ENCODE peak calls at places on chromosomes 7 and 10, in seven cellular contexts. One of them, this sample, is unnamed.

GRCh38 chr10:133088524-133089460 is 1.1 kb downstream of the ADGRA1 start:
- DNase-seq in heart right ventricle: no peak
- DNase-seq in upper lobe of right lung: no peak
- DNase-seq in IMR-90: no peak
- DNase-seq in dorsolateral prefrontal cortex: no peak
- DNase-seq in psoas muscle: no peak
- DNase-seq in CD8-positive, alpha-beta T cell: no peak
- DNase-seq in this sample: no peak

GRCh38 chr7:44045226-44046014 is 918 bp downstream of the DBNL start:
- DNase-seq in heart right ventricle: no peak
- DNase-seq in upper lobe of right lung: peak
- DNase-seq in IMR-90: no peak
- DNase-seq in dorsolateral prefrontal cortex: peak
- DNase-seq in psoas muscle: peak
- DNase-seq in CD8-positive, alpha-beta T cell: no peak
- DNase-seq in this sample: peak

GRCh38 chr10:103660364-103661197 is 167.1 kb downstream of the NEURL1 start:
- DNase-seq in heart right ventricle: no peak
- DNase-seq in upper lobe of right lung: peak
- DNase-seq in IMR-90: peak
- DNase-seq in dorsolateral prefrontal cortex: peak
- DNase-seq in psoas muscle: peak
- DNase-seq in CD8-positive, alpha-beta T cell: peak
- DNase-seq in this sample: no peak

GRCh38 chr7:106848851-106849442 is 16.1 kb upstream of the PIK3CG start:
- DNase-seq in heart right ventricle: no peak
- DNase-seq in upper lobe of right lung: no peak
- DNase-seq in IMR-90: peak
- DNase-seq in dorsolateral prefrontal cortex: no peak
- DNase-seq in psoas muscle: no peak
- DNase-seq in CD8-positive, alpha-beta T cell: no peak
- DNase-seq in this sample: peak

GRCh38 chr10:33335800-33336605 is 1.5 kb upstream of the NRP1 start:
- DNase-seq in heart right ventricle: peak
- DNase-seq in upper lobe of right lung: peak
- DNase-seq in IMR-90: peak
- DNase-seq in dorsolateral prefrontal cortex: peak
- DNase-seq in psoas muscle: peak
- DNase-seq in CD8-positive, alpha-beta T cell: no peak
- DNase-seq in this sample: no peak

GRCh38 chr10:35135861-35136260 is 9.2 kb downstream of the CREM start:
- DNase-seq in heart right ventricle: no peak
- DNase-seq in upper lobe of right lung: no peak
- DNase-seq in IMR-90: peak
- DNase-seq in dorsolateral prefrontal cortex: no peak
- DNase-seq in psoas muscle: no peak
- DNase-seq in CD8-positive, alpha-beta T cell: no peak
- DNase-seq in this sample: no peak

GRCh38 chr10:78222096-78222790 is 188.6 kb downstream of the RPS24 start:
- DNase-seq in heart right ventricle: no peak
- DNase-seq in upper lobe of right lung: no peak
- DNase-seq in IMR-90: no peak
- DNase-seq in dorsolateral prefrontal cortex: no peak
- DNase-seq in psoas muscle: no peak
- DNase-seq in CD8-positive, alpha-beta T cell: no peak
- DNase-seq in this sample: no peak

GRCh38 chr7:46772740-46773139 is 809.2 kb downstream of the TNS3 start:
- DNase-seq in heart right ventricle: no peak
- DNase-seq in upper lobe of right lung: no peak
- DNase-seq in IMR-90: no peak
- DNase-seq in dorsolateral prefrontal cortex: no peak
- DNase-seq in psoas muscle: no peak
- DNase-seq in CD8-positive, alpha-beta T cell: no peak
- DNase-seq in this sample: no peak

GRCh38 chr10:60044221-60044620 is 137.9 kb upstream of the CCDC6 start:
- DNase-seq in heart right ventricle: no peak
- DNase-seq in upper lobe of right lung: no peak
- DNase-seq in IMR-90: peak
- DNase-seq in dorsolateral prefrontal cortex: no peak
- DNase-seq in psoas muscle: no peak
- DNase-seq in CD8-positive, alpha-beta T cell: no peak
- DNase-seq in this sample: peak

GRCh38 chr10:42963302-42963701 is 113.6 kb upstream of the RET start:
- DNase-seq in heart right ventricle: peak
- DNase-seq in upper lobe of right lung: peak
- DNase-seq in IMR-90: no peak
- DNase-seq in dorsolateral prefrontal cortex: no peak
- DNase-seq in psoas muscle: peak
- DNase-seq in CD8-positive, alpha-beta T cell: peak
- DNase-seq in this sample: no peak

GRCh38 chr7:76051840-76052239 is 3.9 kb downstream of the MDH2 start:
- DNase-seq in heart right ventricle: no peak
- DNase-seq in upper lobe of right lung: no peak
- DNase-seq in IMR-90: peak
- DNase-seq in dorsolateral prefrontal cortex: no peak
- DNase-seq in psoas muscle: no peak
- DNase-seq in CD8-positive, alpha-beta T cell: no peak
- DNase-seq in this sample: no peak

GRCh38 chr7:128359336-128359735 is 2.2 kb downstream of the PRRT4 start:
- DNase-seq in heart right ventricle: no peak
- DNase-seq in upper lobe of right lung: no peak
- DNase-seq in IMR-90: no peak
- DNase-seq in dorsolateral prefrontal cortex: no peak
- DNase-seq in psoas muscle: no peak
- DNase-seq in CD8-positive, alpha-beta T cell: no peak
- DNase-seq in this sample: no peak

GRCh38 chr10:28872592-28873165 is 195.4 kb downstream of the BAMBI start:
- DNase-seq in heart right ventricle: no peak
- DNase-seq in upper lobe of right lung: no peak
- DNase-seq in IMR-90: peak
- DNase-seq in dorsolateral prefrontal cortex: no peak
- DNase-seq in psoas muscle: no peak
- DNase-seq in CD8-positive, alpha-beta T cell: no peak
- DNase-seq in this sample: no peak

GRCh38 chr10:131201741-131202515 is 109.6 kb downstream of the TCERG1L start:
- DNase-seq in heart right ventricle: no peak
- DNase-seq in upper lobe of right lung: peak
- DNase-seq in IMR-90: no peak
- DNase-seq in dorsolateral prefrontal cortex: peak
- DNase-seq in psoas muscle: peak
- DNase-seq in CD8-positive, alpha-beta T cell: no peak
- DNase-seq in this sample: no peak

GRCh38 chr7:151056286-151057037 is 1.2 kb downstream of the CDK5 start:
- DNase-seq in heart right ventricle: no peak
- DNase-seq in upper lobe of right lung: no peak
- DNase-seq in IMR-90: no peak
- DNase-seq in dorsolateral prefrontal cortex: no peak
- DNase-seq in psoas muscle: no peak
- DNase-seq in CD8-positive, alpha-beta T cell: no peak
- DNase-seq in this sample: no peak

GRCh38 chr10:100345570-100346330 is 1.3 kb upstream of the SCD start:
- DNase-seq in heart right ventricle: no peak
- DNase-seq in upper lobe of right lung: no peak
- DNase-seq in IMR-90: peak
- DNase-seq in dorsolateral prefrontal cortex: no peak
- DNase-seq in psoas muscle: peak
- DNase-seq in CD8-positive, alpha-beta T cell: no peak
- DNase-seq in this sample: peak

GRCh38 chr10:124094419-124094785 is 1.0 kb upstream of the CHST15 start:
- DNase-seq in heart right ventricle: peak
- DNase-seq in upper lobe of right lung: no peak
- DNase-seq in IMR-90: no peak
- DNase-seq in dorsolateral prefrontal cortex: no peak
- DNase-seq in psoas muscle: no peak
- DNase-seq in CD8-positive, alpha-beta T cell: no peak
- DNase-seq in this sample: no peak
- H3K4me3 ChIP-seq in heart right ventricle: peak
- H3K4me3 ChIP-seq in upper lobe of right lung: peak
- H3K4me3 ChIP-seq in IMR-90: no peak
- H3K4me3 ChIP-seq in dorsolateral prefrontal cortex: peak
- H3K4me3 ChIP-seq in psoas muscle: peak
- H3K4me3 ChIP-seq in CD8-positive, alpha-beta T cell: no peak
- H3K4me3 ChIP-seq in this sample: no peak

DNA sequence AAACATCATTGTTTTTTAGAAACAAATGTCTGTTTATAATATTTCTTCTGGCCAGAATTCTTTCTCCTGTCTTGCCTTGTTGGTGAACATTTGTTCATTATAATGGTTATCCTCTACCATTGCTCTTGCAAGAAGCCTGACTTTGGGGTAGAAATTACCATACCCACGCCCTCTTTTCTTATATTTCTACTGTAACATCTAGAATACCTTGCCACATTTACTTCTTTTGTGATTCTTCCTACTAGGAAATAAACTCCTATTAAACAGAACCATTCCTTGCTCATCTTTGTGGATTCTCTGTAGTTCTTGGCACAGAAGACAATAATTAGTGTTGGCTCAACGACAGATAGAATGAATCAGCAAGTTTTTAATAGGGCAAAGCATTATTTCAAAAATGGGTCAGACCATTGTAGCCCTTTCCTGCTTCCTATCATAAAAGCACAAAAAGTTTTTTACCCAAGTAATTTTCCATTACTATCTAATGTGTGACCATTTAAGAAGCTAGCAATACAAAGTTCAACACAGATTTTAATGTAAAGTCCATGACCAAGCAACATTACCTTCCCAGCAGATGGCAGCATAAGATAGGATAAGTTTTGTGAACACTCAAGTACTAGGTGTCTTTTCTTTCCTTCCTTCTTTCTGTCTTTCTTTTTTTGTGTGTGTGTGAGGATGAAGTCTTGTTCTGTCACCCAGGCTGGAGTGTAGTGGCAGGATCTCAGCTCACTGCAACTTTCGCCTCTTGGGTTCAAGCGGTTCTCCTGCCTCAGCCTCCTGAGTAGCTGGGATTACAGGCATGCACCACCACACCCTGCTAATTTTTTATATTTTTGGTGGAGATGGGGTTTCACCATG is 270.4 kb downstream of the HGF start:
- DNase-seq in heart right ventricle: peak
- DNase-seq in upper lobe of right lung: no peak
- DNase-seq in IMR-90: peak
- DNase-seq in dorsolateral prefrontal cortex: no peak
- DNase-seq in psoas muscle: no peak
- DNase-seq in CD8-positive, alpha-beta T cell: no peak
- DNase-seq in this sample: peak
- H3K4me3 ChIP-seq in heart right ventricle: no peak
- H3K4me3 ChIP-seq in upper lobe of right lung: no peak
- H3K4me3 ChIP-seq in IMR-90: no peak
- H3K4me3 ChIP-seq in dorsolateral prefrontal cortex: no peak
- H3K4me3 ChIP-seq in psoas muscle: no peak
- H3K4me3 ChIP-seq in CD8-positive, alpha-beta T cell: no peak
- H3K4me3 ChIP-seq in this sample: no peak

GRCh38 chr10:116741391-116742351 is 695 bp downstream of the HSPA12A start:
- DNase-seq in heart right ventricle: peak
- DNase-seq in upper lobe of right lung: no peak
- DNase-seq in IMR-90: no peak
- DNase-seq in dorsolateral prefrontal cortex: peak
- DNase-seq in psoas muscle: no peak
- DNase-seq in CD8-positive, alpha-beta T cell: no peak
- DNase-seq in this sample: no peak

GRCh38 chr10:116744163-116744788 is 1.9 kb upstream of the HSPA12A start:
- DNase-seq in heart right ventricle: no peak
- DNase-seq in upper lobe of right lung: no peak
- DNase-seq in IMR-90: no peak
- DNase-seq in dorsolateral prefrontal cortex: no peak
- DNase-seq in psoas muscle: no peak
- DNase-seq in CD8-positive, alpha-beta T cell: no peak
- DNase-seq in this sample: no peak

GRCh38 chr10:116743266-116744064 is 1.1 kb upstream of the HSPA12A start:
- DNase-seq in heart right ventricle: no peak
- DNase-seq in upper lobe of right lung: no peak
- DNase-seq in IMR-90: no peak
- DNase-seq in dorsolateral prefrontal cortex: no peak
- DNase-seq in psoas muscle: no peak
- DNase-seq in CD8-positive, alpha-beta T cell: no peak
- DNase-seq in this sample: no peak

GRCh38 chr10:116740971-116741370 is 1.4 kb downstream of the HSPA12A start:
- DNase-seq in heart right ventricle: no peak
- DNase-seq in upper lobe of right lung: no peak
- DNase-seq in IMR-90: no peak
- DNase-seq in dorsolateral prefrontal cortex: peak
- DNase-seq in psoas muscle: no peak
- DNase-seq in CD8-positive, alpha-beta T cell: no peak
- DNase-seq in this sample: no peak

DNA sequence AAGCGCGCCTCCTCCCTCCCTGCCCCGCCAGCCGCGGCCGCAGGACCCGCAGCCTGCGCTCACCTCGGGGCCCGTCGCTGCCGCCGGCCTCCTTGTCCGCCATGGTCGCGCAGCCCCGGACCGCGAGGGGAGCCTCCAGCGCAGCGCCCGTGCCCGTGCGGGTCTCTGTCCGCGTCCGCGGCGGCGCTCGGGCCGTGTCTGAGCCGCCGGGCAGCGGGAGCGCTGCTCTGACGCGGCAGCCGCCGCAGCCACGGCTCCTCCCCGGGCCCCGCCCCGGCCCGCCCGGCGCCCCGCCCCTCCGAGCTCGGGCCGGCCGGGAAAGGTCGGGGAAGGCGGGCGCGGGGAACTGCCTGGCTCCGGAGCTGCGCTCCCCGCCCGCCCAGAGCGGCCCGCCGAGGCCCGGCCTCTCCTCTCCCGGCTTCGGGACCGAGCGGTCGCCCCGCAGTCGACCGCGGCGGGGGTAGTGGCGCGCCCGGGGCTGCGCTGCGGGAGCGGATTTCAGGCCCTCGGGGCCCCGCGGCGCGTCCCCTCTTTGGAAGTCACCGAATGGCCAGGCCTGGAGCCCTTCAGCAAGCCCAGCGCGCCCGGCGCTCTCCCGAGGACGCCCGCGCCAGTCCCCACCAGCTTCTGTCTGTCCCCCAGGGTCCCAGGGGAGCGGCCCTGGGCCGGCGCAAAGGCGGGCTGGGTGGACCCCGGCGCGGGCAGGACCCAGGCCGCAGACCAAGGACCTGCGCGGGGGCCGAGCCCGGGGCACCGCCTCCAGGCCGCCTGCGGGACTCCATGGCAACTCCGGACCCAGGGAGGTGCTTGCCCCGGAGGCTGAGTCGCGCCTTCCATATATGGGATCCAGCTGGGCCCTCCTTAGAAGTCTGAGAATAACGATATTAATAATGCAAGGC is at the start of gene HSPA12A:
- DNase-seq in heart right ventricle: peak
- DNase-seq in upper lobe of right lung: peak
- DNase-seq in IMR-90: peak
- DNase-seq in dorsolateral prefrontal cortex: peak
- DNase-seq in psoas muscle: peak
- DNase-seq in CD8-positive, alpha-beta T cell: peak
- DNase-seq in this sample: peak
- H3K4me3 ChIP-seq in heart right ventricle: peak
- H3K4me3 ChIP-seq in upper lobe of right lung: peak
- H3K4me3 ChIP-seq in IMR-90: peak
- H3K4me3 ChIP-seq in dorsolateral prefrontal cortex: peak
- H3K4me3 ChIP-seq in psoas muscle: peak
- H3K4me3 ChIP-seq in CD8-positive, alpha-beta T cell: peak
- H3K4me3 ChIP-seq in this sample: peak

DNA sequence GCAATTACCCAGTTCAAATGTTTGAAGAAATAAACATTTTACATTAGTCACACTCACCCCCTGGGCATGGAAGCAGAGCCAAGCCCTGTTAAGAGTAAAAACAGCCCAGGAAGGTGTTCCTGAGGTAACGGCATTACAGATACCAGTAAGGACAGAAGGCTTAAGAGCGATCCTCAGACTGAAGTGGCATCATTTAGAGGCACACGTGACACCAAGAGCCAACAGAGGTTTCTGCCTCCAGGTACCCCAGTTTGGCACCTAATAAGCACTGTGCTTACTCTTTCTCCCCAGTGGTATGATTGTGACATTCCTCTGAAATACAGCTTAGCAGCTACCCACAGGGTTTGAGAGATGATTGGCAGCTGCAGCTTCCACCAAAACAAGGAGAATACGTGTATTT is 17.2 kb downstream of the MMS19 start:
- DNase-seq in heart right ventricle: no peak
- DNase-seq in upper lobe of right lung: no peak
- DNase-seq in IMR-90: peak
- DNase-seq in dorsolateral prefrontal cortex: no peak
- DNase-seq in psoas muscle: no peak
- DNase-seq in CD8-positive, alpha-beta T cell: no peak
- DNase-seq in this sample: peak
- H3K4me3 ChIP-seq in heart right ventricle: no peak
- H3K4me3 ChIP-seq in upper lobe of right lung: no peak
- H3K4me3 ChIP-seq in IMR-90: no peak
- H3K4me3 ChIP-seq in dorsolateral prefrontal cortex: no peak
- H3K4me3 ChIP-seq in psoas muscle: no peak
- H3K4me3 ChIP-seq in CD8-positive, alpha-beta T cell: no peak
- H3K4me3 ChIP-seq in this sample: no peak